ENCODE peak calls at places on chromosomes 5 and 9, in six cellular contexts. P, L, E, O, M and G are unnamed samples.

GRCh38 chr5:126455264-126455663 is 32.1 kb downstream of the GRAMD2B start:
- DNase-seq in P (no peak), L (no peak), E (no peak), O (no peak), M (no peak), G (no peak)

GRCh38 chr5:38540348-38540747 is 16.1 kb downstream of the LIFR start:
- DNase-seq in P (no peak), L (no peak), E (no peak), O (peak), M (no peak), G (no peak)

GRCh38 chr5:58357799-58358198 is 102.1 kb downstream of the PLK2 start:
- DNase-seq in P (no peak), L (no peak), E (no peak), O (no peak), M (no peak), G (no peak)

GRCh38 chr9:92501671-92502393 is 19.5 kb upstream of the ASPN start:
- DNase-seq in P (peak), L (peak), E (peak), O (no peak), M (peak), G (peak)

GRCh38 chr9:131095666-131096489 is 453 bp upstream of the AIF1L start:
- DNase-seq in P (peak), L (peak), E (no peak), O (peak), M (peak), G (peak)

GRCh38 chr5:75021229-75021628 is 31.1 kb downstream of the GCNT4 start:
- DNase-seq in P (peak), L (no peak), E (no peak), O (no peak), M (no peak), G (no peak)

GRCh38 chr5:154757647-154758406 is 2.6 kb downstream of the LARP1 start:
- DNase-seq in P (peak), L (no peak), E (no peak), O (no peak), M (peak), G (peak)

GRCh38 chr5:52665544-52665943 is 122.2 kb upstream of the ITGA1 start:
- DNase-seq in P (no peak), L (no peak), E (no peak), O (no peak), M (no peak), G (no peak)